ENCODE peak calls at places on chromosomes 16 and 17, in four cellular contexts. L, T, O and U are unnamed samples.

GRCh38 chr17:27882162-27882840 is 10.9 kb downstream of the LYRM9 start:
- DNase-seq in L (no peak), T (no peak), O (no peak), U (no peak)

GRCh38 chr16:70478912-70479341 is 24.5 kb downstream of the FCSK start:
- DNase-seq in L (no peak), T (no peak), O (no peak), U (no peak)

GRCh38 chr17:79670537-79671386 is 59.9 kb upstream of the RBFOX3 start:
- DNase-seq in L (peak), T (no peak), O (no peak), U (no peak)

GRCh38 chr16:54657058-54657708 is 273.5 kb upstream of the IRX5 start:
- DNase-seq in L (no peak), T (no peak), O (peak), U (no peak)

GRCh38 chr17:57284984-57285646 is 28.8 kb downstream of the MSI2 start:
- DNase-seq in L (peak), T (peak), O (no peak), U (peak)

GRCh38 chr17:40087903-40088718 is 12.3 kb downstream of the NR1D1 start:
- DNase-seq in L (no peak), T (no peak), O (no peak), U (no peak)

GRCh38 chr16:90032664-90033346 is 13.5 kb upstream of the DBNDD1 start:
- DNase-seq in L (no peak), T (no peak), O (no peak), U (no peak)

GRCh38 chr16:29192329-29193247 is 207.7 kb downstream of the LAT start:
- DNase-seq in L (peak), T (no peak), O (no peak), U (no peak)

GRCh38 chr16:31016018-31016417 is 5.6 kb upstream of the STX1B start:
- DNase-seq in L (no peak), T (no peak), O (no peak), U (no peak)

GRCh38 chr16:68452176-68452575 is 3.9 kb upstream of the SMPD3 start:
- DNase-seq in L (no peak), T (no peak), O (no peak), U (no peak)

GRCh38 chr16:31177136-31177535 is 2.8 kb upstream of the FUS start:
- DNase-seq in L (no peak), T (no peak), O (no peak), U (no peak)

GRCh38 chr17:80353718-80354275 is 61.2 kb upstream of the ENDOV start:
- DNase-seq in L (peak), T (no peak), O (no peak), U (no peak)

GRCh38 chr17:67200727-67201301 is 44.2 kb downstream of the HELZ start:
- DNase-seq in L (no peak), T (peak), O (peak), U (no peak)

GRCh38 chr16:4415538-4416199 is 727 bp downstream of the CORO7 start:
- DNase-seq in L (peak), T (peak), O (no peak), U (no peak)

GRCh38 chr16:67565470-67566100 is 3.3 kb downstream of the CTCF start:
- DNase-seq in L (no peak), T (no peak), O (no peak), U (no peak)

GRCh38 chr16:20897253-20897896 is 2.8 kb downstream of the DCUN1D3 start:
- DNase-seq in L (no peak), T (no peak), O (no peak), U (no peak)

GRCh38 chr16:1879477-1879876 is 7.5 kb upstream of the MEIOB start:
- DNase-seq in L (no peak), T (no peak), O (no peak), U (no peak)

GRCh38 chr16:87924937-87925670 is 11.2 kb downstream of the CA5A start:
- DNase-seq in L (no peak), T (no peak), O (no peak), U (no peak)

GRCh38 chr16:19595043-19595767 is 39.7 kb downstream of the VPS35L start:
- DNase-seq in L (no peak), T (no peak), O (no peak), U (no peak)

GRCh38 chr16:19118938-19119431 is 5.2 kb downstream of the ITPRIPL2 start:
- DNase-seq in L (no peak), T (no peak), O (no peak), U (no peak)

GRCh38 chr17:2054262-2054739 is 602 bp upstream of the HIC1 start:
- DNase-seq in L (peak), T (no peak), O (no peak), U (no peak)

GRCh38 chr17:77649717-77650211 is 308.7 kb upstream of the TNRC6C start:
- DNase-seq in L (peak), T (no peak), O (peak), U (no peak)

GRCh38 chr16:89153848-89154271 is 17.7 kb upstream of the CDH15 start:
- DNase-seq in L (no peak), T (no peak), O (no peak), U (no peak)

GRCh38 chr16:12535535-12536411 is 267.9 kb downstream of the CPPED1 start:
- DNase-seq in L (no peak), T (peak), O (no peak), U (peak)

GRCh38 chr17:20096430-20096829 is 87.3 kb downstream of the SPECC1 start:
- DNase-seq in L (no peak), T (no peak), O (no peak), U (no peak)

GRCh38 chr16:50326835-50327465 is 41.8 kb downstream of the BRD7 start:
- DNase-seq in L (no peak), T (peak), O (peak), U (peak)

GRCh38 chr17:73798111-73798748 is 154.0 kb upstream of the SDK2 start:
- DNase-seq in L (no peak), T (no peak), O (no peak), U (no peak)

GRCh38 chr17:75131278-75132017 is at the start of gene NT5C:
- DNase-seq in L (peak), T (peak), O (no peak), U (peak)

GRCh38 chr17:49316889-49317288 is 45.2 kb downstream of the ZNF652 start:
- DNase-seq in L (no peak), T (no peak), O (no peak), U (no peak)

GRCh38 chr16:75048546-75048945 is 49.7 kb downstream of the ZNRF1 start:
- DNase-seq in L (no peak), T (no peak), O (no peak), U (no peak)

GRCh38 chr16:62224810-62225209 is 188.6 kb upstream of the CDH8 start:
- DNase-seq in L (no peak), T (no peak), O (no peak), U (no peak)

GRCh38 chr16:55643161-55643970 is 12.4 kb upstream of the SLC6A2 start:
- DNase-seq in L (no peak), T (no peak), O (peak), U (no peak)

GRCh38 chr16:68732068-68732680 is 4.9 kb upstream of the CDH1 start:
- DNase-seq in L (no peak), T (peak), O (peak), U (no peak)

GRCh38 chr17:4748687-4749086 is 9.0 kb upstream of the CXCL16 start:
- DNase-seq in L (no peak), T (no peak), O (no peak), U (no peak)

GRCh38 chr17:81329927-81330883 is 35.1 kb upstream of the SLC38A10 start:
- DNase-seq in L (no peak), T (peak), O (no peak), U (no peak)

GRCh38 chr17:80219013-80219776 is 938 bp downstream of the SGSH start:
- DNase-seq in L (peak), T (no peak), O (peak), U (peak)

GRCh38 chr17:57269598-57270255 is 13.4 kb downstream of the MSI2 start:
- DNase-seq in L (no peak), T (no peak), O (no peak), U (no peak)

GRCh38 chr16:82257990-82258389 is 88.0 kb upstream of the MPHOSPH6 start:
- DNase-seq in L (no peak), T (no peak), O (no peak), U (no peak)

DNA sequence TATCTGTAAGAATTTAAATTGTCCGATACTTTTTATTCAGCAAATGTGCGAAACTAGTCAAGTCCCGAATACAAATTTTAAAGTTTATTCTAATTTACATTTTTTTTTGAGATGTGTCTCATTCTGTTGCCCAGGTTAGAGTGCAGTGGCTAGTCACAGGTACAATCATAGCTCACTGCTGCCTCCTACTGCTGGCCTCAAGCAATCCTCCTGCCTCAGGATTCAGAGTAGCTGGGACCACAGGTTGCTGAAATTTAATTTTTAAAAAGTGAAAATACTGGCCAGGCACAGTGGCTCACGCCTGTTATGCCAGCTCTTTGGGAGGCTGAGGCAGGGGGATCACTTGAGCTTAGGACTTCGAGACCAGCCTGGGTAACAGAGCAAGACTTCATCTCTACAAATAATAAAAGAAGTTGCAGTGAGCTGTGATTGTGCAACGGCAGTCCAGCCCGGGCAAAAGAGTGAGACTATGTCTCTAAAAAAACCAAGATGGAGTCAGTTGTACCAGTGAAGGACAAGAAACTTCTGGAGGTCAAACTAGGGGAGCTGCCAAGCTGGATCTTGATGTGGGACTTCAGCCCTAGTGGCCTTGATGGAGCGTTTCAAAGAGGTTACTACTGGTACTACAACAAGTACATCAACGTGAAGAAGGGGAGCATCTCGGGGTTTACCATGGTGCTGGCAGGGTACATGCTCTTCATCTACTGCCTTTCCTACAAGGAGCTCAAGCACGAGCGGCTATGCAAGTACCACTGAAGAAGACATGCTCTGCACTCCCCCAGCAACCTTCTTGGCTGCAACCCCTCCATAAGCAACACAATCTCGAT is 5.6 kb downstream of the POLG2 start:
- DNase-seq in L (no peak), T (peak), O (no peak), U (no peak)
- TF ChIP-seq CTCF in L (peak), T (peak), O (peak), U (peak)

GRCh38 chr16:65002265-65002664 is 119.6 kb downstream of the CDH11 start:
- DNase-seq in L (no peak), T (no peak), O (no peak), U (no peak)
- TF ChIP-seq CTCF in L (no peak), T (no peak), O (no peak), U (no peak)

DNA sequence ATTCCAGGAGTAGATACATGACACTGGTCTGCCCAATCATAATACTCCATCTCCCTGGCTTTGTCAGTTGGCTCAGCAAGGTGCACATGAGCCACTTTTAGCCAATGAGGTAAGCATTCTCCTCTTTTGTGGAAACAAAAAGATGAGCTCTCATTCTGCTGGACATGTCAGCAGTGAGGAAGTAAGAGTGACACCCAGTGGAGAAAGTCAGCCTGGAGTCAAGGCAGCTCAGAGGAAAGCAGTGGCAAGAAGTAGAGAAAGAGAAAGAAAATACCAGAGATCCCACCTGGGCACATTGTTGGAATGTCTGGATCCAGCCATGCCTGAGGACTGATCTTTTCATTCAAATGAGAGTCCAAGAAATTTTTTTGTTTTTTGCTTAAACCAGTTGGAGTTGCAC is 496.9 kb upstream of the C16orf82 start:
- DNase-seq in L (no peak), T (peak), O (no peak), U (no peak)
- TF ChIP-seq CTCF in L (no peak), T (peak), O (peak), U (peak)

GRCh38 chr17:21288581-21289017 is 4.1 kb downstream of the MAP2K3 start:
- DNase-seq in L (no peak), T (no peak), O (no peak), U (peak)
- TF ChIP-seq CTCF in L (no peak), T (no peak), O (no peak), U (peak)

GRCh38 chr17:54968259-54968953 is at the start of the genes COX11 and STXBP4:
- DNase-seq in L (peak), T (peak), O (peak), U (peak)
- TF ChIP-seq CTCF in L (peak), T (peak), O (peak), U (peak)

DNA sequence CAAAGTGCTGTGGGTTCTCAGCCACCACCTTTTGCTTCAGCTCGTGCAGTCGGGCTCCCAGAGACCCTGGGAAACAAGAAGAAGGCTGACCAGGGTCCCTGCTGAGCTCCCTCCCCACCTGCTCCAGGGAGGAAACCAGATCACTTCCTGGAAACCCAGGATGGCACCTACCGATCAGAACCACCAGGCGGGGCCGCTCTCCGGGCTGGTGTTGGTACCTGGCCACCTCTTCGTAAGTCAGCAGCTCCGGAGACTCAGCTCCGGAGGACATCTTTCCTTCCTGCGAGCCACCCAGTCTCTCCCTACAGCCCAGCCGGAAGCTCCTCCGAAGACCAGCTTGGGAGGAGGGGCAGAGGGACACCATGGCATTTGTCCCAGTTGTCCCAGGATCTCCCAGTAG is 18.9 kb downstream of the MPP3 start:
- DNase-seq in L (no peak), T (no peak), O (no peak), U (no peak)
- TF ChIP-seq CTCF in L (no peak), T (no peak), O (peak), U (no peak)

GRCh38 chr17:14123579-14124278 is 54.4 kb downstream of the COX10 start:
- DNase-seq in L (no peak), T (no peak), O (no peak), U (peak)

GRCh38 chr17:14118951-14119350 is 49.6 kb downstream of the COX10 start:
- DNase-seq in L (no peak), T (no peak), O (no peak), U (peak)

GRCh38 chr17:14121952-14122351 is 52.6 kb downstream of the COX10 start:
- DNase-seq in L (no peak), T (no peak), O (no peak), U (no peak)

GRCh38 chr17:14116263-14117024 is 47.1 kb downstream of the COX10 start:
- DNase-seq in L (no peak), T (no peak), O (no peak), U (no peak)

DNA sequence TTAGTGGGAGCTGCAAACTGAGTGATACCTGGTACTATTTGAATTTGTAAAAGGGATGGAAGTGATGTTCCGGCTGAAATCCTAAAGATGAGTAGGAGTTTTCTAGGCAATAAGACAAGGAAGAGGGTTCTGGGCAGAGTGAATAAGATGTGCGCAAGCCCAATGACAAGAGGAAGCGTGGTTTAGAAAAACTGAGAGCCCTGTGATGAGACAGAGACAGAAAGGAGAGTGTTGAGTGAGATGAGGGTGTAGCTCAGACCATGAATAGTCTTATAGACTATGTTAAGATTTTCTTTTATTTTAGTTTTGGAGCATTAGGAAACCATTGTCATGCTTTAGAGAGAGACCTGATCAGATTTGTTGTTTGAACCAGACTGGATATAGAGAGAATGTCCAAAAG is 50.2 kb downstream of the COX10 start:
- DNase-seq in L (no peak), T (no peak), O (no peak), U (no peak)
- TF ChIP-seq CTCF in L (no peak), T (no peak), O (no peak), U (no peak)

GRCh38 chr16:84850714-84851113 is 30.9 kb downstream of the CRISPLD2 start:
- DNase-seq in L (no peak), T (no peak), O (no peak), U (no peak)

GRCh38 chr16:84859681-84860080 is 39.9 kb downstream of the CRISPLD2 start:
- DNase-seq in L (no peak), T (no peak), O (no peak), U (no peak)

GRCh38 chr16:84851192-84852127 is 31.7 kb downstream of the CRISPLD2 start:
- DNase-seq in L (no peak), T (no peak), O (no peak), U (no peak)

GRCh38 chr16:84853534-84853933 is 33.7 kb downstream of the CRISPLD2 start:
- DNase-seq in L (no peak), T (no peak), O (no peak), U (no peak)

GRCh38 chr16:84854759-84855158 is 35.0 kb downstream of the CRISPLD2 start:
- DNase-seq in L (no peak), T (no peak), O (no peak), U (no peak)
- TF ChIP-seq CTCF in L (no peak), T (no peak), O (no peak), U (no peak)

GRCh38 chr16:27722266-27722636 is 172.3 kb downstream of the KATNIP start:
- DNase-seq in L (no peak), T (no peak), O (no peak), U (no peak)
- TF ChIP-seq CTCF in L (no peak), T (no peak), O (no peak), U (no peak)